ENCODE peak calls at places on chromosomes 7 and 10, in four cellular contexts. One of them, this sample, is unnamed.

GRCh38 chr10:110446954-110447608 is 50.6 kb upstream of the DUSP5 start:
- DNase-seq in T-helper 2 cell treated with Interferon-gamma antibody and Interleukin-4, amounts not matched to agents 5 μg/mL and 100 μg/mL, for 36 hours: no peak
- DNase-seq in activated T-cell treated with anti-CD3 and anti-CD28 coated beads for 24 hours: no peak
- DNase-seq in astrocyte of the spinal cord: peak; percentile 86
- DNase-seq in this sample: peak; percentile 44

GRCh38 chr7:100082978-100083377 is 1.5 kb upstream of the ZNF3 start:
- DNase-seq in astrocyte of the spinal cord: no peak
- DNase-seq in T-helper 2 cell treated with Interferon-gamma antibody and Interleukin-4, amounts not matched to agents 5 μg/mL and 100 μg/mL, for 36 hours: no peak
- DNase-seq in activated T-cell treated with anti-CD3 and anti-CD28 coated beads for 24 hours: no peak
- DNase-seq in this sample: no peak

GRCh38 chr7:43590862-43591550 is 8.1 kb downstream of the STK17A start:
- DNase-seq in T-helper 2 cell treated with Interferon-gamma antibody and Interleukin-4, amounts not matched to agents 5 μg/mL and 100 μg/mL, for 36 hours: peak; percentile 70
- DNase-seq in astrocyte of the spinal cord: no peak
- DNase-seq in activated T-cell treated with anti-CD3 and anti-CD28 coated beads for 24 hours: peak; percentile 35
- DNase-seq in this sample: no peak

GRCh38 chr7:43591551-43592180 is 8.8 kb downstream of the STK17A start:
- DNase-seq in astrocyte of the spinal cord: no peak
- DNase-seq in activated T-cell treated with anti-CD3 and anti-CD28 coated beads for 24 hours: no peak
- DNase-seq in T-helper 2 cell treated with Interferon-gamma antibody and Interleukin-4, amounts not matched to agents 5 μg/mL and 100 μg/mL, for 36 hours: no peak
- DNase-seq in this sample: no peak

GRCh38 chr10:100341953-100342626 is 4.9 kb upstream of the SCD start:
- DNase-seq in activated T-cell treated with anti-CD3 and anti-CD28 coated beads for 24 hours: peak; percentile 12
- DNase-seq in astrocyte of the spinal cord: peak; percentile 60
- DNase-seq in T-helper 2 cell treated with Interferon-gamma antibody and Interleukin-4, amounts not matched to agents 5 μg/mL and 100 μg/mL, for 36 hours: peak; percentile 39
- DNase-seq in this sample: peak; percentile 41

GRCh38 chr10:47043928-47044544 is 132.8 kb downstream of the PTPN20 start:
- DNase-seq in astrocyte of the spinal cord: no peak
- DNase-seq in activated T-cell treated with anti-CD3 and anti-CD28 coated beads for 24 hours: no peak
- DNase-seq in T-helper 2 cell treated with Interferon-gamma antibody and Interleukin-4, amounts not matched to agents 5 μg/mL and 100 μg/mL, for 36 hours: no peak
- DNase-seq in this sample: no peak

GRCh38 chr10:68471063-68471585 is 649 bp downstream of the DNA2 start:
- DNase-seq in T-helper 2 cell treated with Interferon-gamma antibody and Interleukin-4, amounts not matched to agents 5 μg/mL and 100 μg/mL, for 36 hours: no peak
- DNase-seq in activated T-cell treated with anti-CD3 and anti-CD28 coated beads for 24 hours: no peak
- DNase-seq in astrocyte of the spinal cord: no peak
- DNase-seq in this sample: no peak

GRCh38 chr10:28633750-28634149 is 43.6 kb upstream of the BAMBI start:
- DNase-seq in T-helper 2 cell treated with Interferon-gamma antibody and Interleukin-4, amounts not matched to agents 5 μg/mL and 100 μg/mL, for 36 hours: no peak
- DNase-seq in astrocyte of the spinal cord: no peak
- DNase-seq in activated T-cell treated with anti-CD3 and anti-CD28 coated beads for 24 hours: no peak
- DNase-seq in this sample: no peak

GRCh38 chr10:89633484-89633883 is 11.6 kb downstream of the PANK1 start:
- DNase-seq in activated T-cell treated with anti-CD3 and anti-CD28 coated beads for 24 hours: no peak
- DNase-seq in T-helper 2 cell treated with Interferon-gamma antibody and Interleukin-4, amounts not matched to agents 5 μg/mL and 100 μg/mL, for 36 hours: no peak
- DNase-seq in astrocyte of the spinal cord: peak; percentile 82
- DNase-seq in this sample: no peak

GRCh38 chr10:88262591-88263234 is 320.4 kb downstream of the RNLS start:
- DNase-seq in T-helper 2 cell treated with Interferon-gamma antibody and Interleukin-4, amounts not matched to agents 5 μg/mL and 100 μg/mL, for 36 hours: no peak
- DNase-seq in astrocyte of the spinal cord: no peak
- DNase-seq in activated T-cell treated with anti-CD3 and anti-CD28 coated beads for 24 hours: no peak
- DNase-seq in this sample: no peak

GRCh38 chr7:116443101-116443523 is 56.4 kb upstream of the CAV2 start:
- DNase-seq in activated T-cell treated with anti-CD3 and anti-CD28 coated beads for 24 hours: no peak
- DNase-seq in astrocyte of the spinal cord: peak; percentile 94
- DNase-seq in T-helper 2 cell treated with Interferon-gamma antibody and Interleukin-4, amounts not matched to agents 5 μg/mL and 100 μg/mL, for 36 hours: no peak
- DNase-seq in this sample: peak; percentile 90

GRCh38 chr10:124962421-124962820 is 20.5 kb downstream of the ZRANB1 start:
- DNase-seq in activated T-cell treated with anti-CD3 and anti-CD28 coated beads for 24 hours: no peak
- DNase-seq in astrocyte of the spinal cord: peak; percentile 43
- DNase-seq in T-helper 2 cell treated with Interferon-gamma antibody and Interleukin-4, amounts not matched to agents 5 μg/mL and 100 μg/mL, for 36 hours: no peak
- DNase-seq in this sample: no peak

GRCh38 chr10:112915590-112916572 is 34.2 kb upstream of the TCF7L2 start:
- DNase-seq in T-helper 2 cell treated with Interferon-gamma antibody and Interleukin-4, amounts not matched to agents 5 μg/mL and 100 μg/mL, for 36 hours: no peak
- DNase-seq in activated T-cell treated with anti-CD3 and anti-CD28 coated beads for 24 hours: no peak
- DNase-seq in astrocyte of the spinal cord: peak; percentile 69
- DNase-seq in this sample: no peak

GRCh38 chr7:84510501-84510900 is 315.9 kb upstream of the SEMA3A start:
- DNase-seq in T-helper 2 cell treated with Interferon-gamma antibody and Interleukin-4, amounts not matched to agents 5 μg/mL and 100 μg/mL, for 36 hours: no peak
- DNase-seq in astrocyte of the spinal cord: peak; percentile 62
- DNase-seq in activated T-cell treated with anti-CD3 and anti-CD28 coated beads for 24 hours: no peak
- DNase-seq in this sample: no peak

GRCh38 chr10:128530301-128530700 is 404.1 kb upstream of the MKI67 start:
- DNase-seq in activated T-cell treated with anti-CD3 and anti-CD28 coated beads for 24 hours: no peak
- DNase-seq in T-helper 2 cell treated with Interferon-gamma antibody and Interleukin-4, amounts not matched to agents 5 μg/mL and 100 μg/mL, for 36 hours: no peak
- DNase-seq in astrocyte of the spinal cord: no peak
- DNase-seq in this sample: no peak

GRCh38 chr7:139828880-139829653 is at the start of gene TBXAS1:
- DNase-seq in T-helper 2 cell treated with Interferon-gamma antibody and Interleukin-4, amounts not matched to agents 5 μg/mL and 100 μg/mL, for 36 hours: no peak
- DNase-seq in activated T-cell treated with anti-CD3 and anti-CD28 coated beads for 24 hours: no peak
- DNase-seq in astrocyte of the spinal cord: no peak
- DNase-seq in this sample: no peak

GRCh38 chr7:7884855-7885254 is 83.7 kb upstream of the GLCCI1 start:
- DNase-seq in astrocyte of the spinal cord: peak; percentile 74
- DNase-seq in T-helper 2 cell treated with Interferon-gamma antibody and Interleukin-4, amounts not matched to agents 5 μg/mL and 100 μg/mL, for 36 hours: no peak
- DNase-seq in activated T-cell treated with anti-CD3 and anti-CD28 coated beads for 24 hours: no peak
- DNase-seq in this sample: no peak

GRCh38 chr10:12308102-12308501 is 41.2 kb upstream of the CAMK1D start:
- DNase-seq in activated T-cell treated with anti-CD3 and anti-CD28 coated beads for 24 hours: no peak
- DNase-seq in astrocyte of the spinal cord: no peak
- DNase-seq in T-helper 2 cell treated with Interferon-gamma antibody and Interleukin-4, amounts not matched to agents 5 μg/mL and 100 μg/mL, for 36 hours: no peak
- DNase-seq in this sample: no peak

GRCh38 chr10:84415539-84416244 is 87.3 kb downstream of the CCSER2 start:
- DNase-seq in activated T-cell treated with anti-CD3 and anti-CD28 coated beads for 24 hours: no peak
- DNase-seq in astrocyte of the spinal cord: no peak
- DNase-seq in T-helper 2 cell treated with Interferon-gamma antibody and Interleukin-4, amounts not matched to agents 5 μg/mL and 100 μg/mL, for 36 hours: no peak
- DNase-seq in this sample: no peak

GRCh38 chr7:79668292-79668691 is 214.8 kb upstream of the MAGI2 start:
- DNase-seq in T-helper 2 cell treated with Interferon-gamma antibody and Interleukin-4, amounts not matched to agents 5 μg/mL and 100 μg/mL, for 36 hours: no peak
- DNase-seq in astrocyte of the spinal cord: no peak
- DNase-seq in activated T-cell treated with anti-CD3 and anti-CD28 coated beads for 24 hours: no peak
- DNase-seq in this sample: no peak

GRCh38 chr7:57427146-57427545 is 22.8 kb upstream of the ZNF716 start:
- DNase-seq in activated T-cell treated with anti-CD3 and anti-CD28 coated beads for 24 hours: no peak
- DNase-seq in T-helper 2 cell treated with Interferon-gamma antibody and Interleukin-4, amounts not matched to agents 5 μg/mL and 100 μg/mL, for 36 hours: no peak
- DNase-seq in astrocyte of the spinal cord: no peak
- DNase-seq in this sample: no peak

GRCh38 chr10:125120046-125120710 is 40.2 kb downstream of the CTBP2 start:
- DNase-seq in astrocyte of the spinal cord: peak; percentile 53
- DNase-seq in activated T-cell treated with anti-CD3 and anti-CD28 coated beads for 24 hours: no peak
- DNase-seq in T-helper 2 cell treated with Interferon-gamma antibody and Interleukin-4, amounts not matched to agents 5 μg/mL and 100 μg/mL, for 36 hours: no peak
- DNase-seq in this sample: no peak

GRCh38 chr10:80924063-80924952 is 386.6 kb downstream of the SH2D4B start:
- DNase-seq in activated T-cell treated with anti-CD3 and anti-CD28 coated beads for 24 hours: no peak
- DNase-seq in T-helper 2 cell treated with Interferon-gamma antibody and Interleukin-4, amounts not matched to agents 5 μg/mL and 100 μg/mL, for 36 hours: no peak
- DNase-seq in astrocyte of the spinal cord: peak; percentile 32
- DNase-seq in this sample: no peak

GRCh38 chr10:29646238-29646902 is 11.6 kb upstream of the SVIL start:
- DNase-seq in astrocyte of the spinal cord: peak; percentile 58
- DNase-seq in T-helper 2 cell treated with Interferon-gamma antibody and Interleukin-4, amounts not matched to agents 5 μg/mL and 100 μg/mL, for 36 hours: no peak
- DNase-seq in activated T-cell treated with anti-CD3 and anti-CD28 coated beads for 24 hours: no peak
- DNase-seq in this sample: peak; percentile 76

GRCh38 chr7:131431289-131431688 is 103.6 kb downstream of the MKLN1 start:
- DNase-seq in activated T-cell treated with anti-CD3 and anti-CD28 coated beads for 24 hours: no peak
- DNase-seq in astrocyte of the spinal cord: peak; percentile 77
- DNase-seq in T-helper 2 cell treated with Interferon-gamma antibody and Interleukin-4, amounts not matched to agents 5 μg/mL and 100 μg/mL, for 36 hours: no peak
- DNase-seq in this sample: no peak

This sample was measured in SW 1271.